ENCODE peak calls at places on chromosomes 6 and 20, in six cellular contexts. Y is K562, M is GM12878, X is HepG2, H is HCT116, K is H1. J is an unnamed sample.

GRCh38 chr6:170089937-170090335 is 200.9 kb downstream of the DLL1 start:
- DNase-seq in K (no peak), Y (no peak), H (no peak), M (no peak), X (no peak), J (no peak)

GRCh38 chr6:5761370-5761769 is 245.4 kb downstream of the NRN1 start:
- DNase-seq in K (no peak), X (no peak), Y (no peak), H (no peak), M (no peak), J (no peak)

GRCh38 chr6:4085329-4085695 is 6.4 kb upstream of the FAM217A start:
- DNase-seq in X (no peak), K (no peak), Y (no peak), H (no peak), M (no peak), J (no peak)

GRCh38 chr20:24914388-24915241 is 34.5 kb upstream of the CST7 start:
- DNase-seq in X (no peak), M (no peak), K (peak; percentile 29), H (no peak), Y (no peak), J (no peak)

GRCh38 chr6:138101946-138102731 is 5.1 kb downstream of the PERP start:
- DNase-seq in M (no peak), H (no peak), Y (no peak), K (no peak), X (no peak), J (no peak)

GRCh38 chr20:48623176-48623905 is 204.5 kb downstream of the PREX1 start:
- DNase-seq in H (no peak), K (no peak), M (no peak), Y (no peak), X (no peak), J (no peak)

GRCh38 chr20:19993937-19994667 is 23.1 kb upstream of the NAA20 start:
- DNase-seq in M (no peak), X (no peak), Y (no peak), K (no peak), H (peak; percentile 40), J (no peak)

GRCh38 chr6:15327271-15327670 is 81.4 kb downstream of the JARID2 start:
- DNase-seq in Y (peak; percentile 78), M (no peak), K (peak; percentile 43), H (peak; percentile 10), X (no peak), J (no peak)

GRCh38 chr6:152595507-152595906 is 41.7 kb downstream of the SYNE1 start:
- DNase-seq in K (no peak), H (no peak), X (peak; percentile 16), M (no peak), Y (no peak), J (no peak)

GRCh38 chr6:38695227-38695900 is 7.6 kb downstream of the GLO1 start:
- DNase-seq in K (no peak), H (no peak), Y (no peak), M (no peak), X (no peak), J (no peak)

GRCh38 chr6:169500688-169501087 is 201.1 kb downstream of the WDR27 start:
- DNase-seq in M (no peak), X (no peak), K (no peak), H (no peak), Y (no peak), J (no peak)

GRCh38 chr6:90471297-90471696 is 115.6 kb downstream of the MAP3K7 start:
- DNase-seq in M (no peak), Y (no peak), X (no peak), H (no peak), K (no peak), J (no peak)

GRCh38 chr6:32668226-32668747 is 1.8 kb upstream of the HLA-DQB1 start:
- DNase-seq in H (peak; percentile 41), X (peak; percentile 31), Y (no peak), K (no peak), M (peak; percentile 95), J (no peak)

GRCh38 chr6:32840604-32841246 is 2.2 kb upstream of the TAP2 start:
- DNase-seq in X (no peak), M (no peak), H (no peak), Y (no peak), K (no peak), J (no peak)

GRCh38 chr6:135633573-135633972 is 136.0 kb upstream of the AHI1 start:
- DNase-seq in M (no peak), K (no peak), X (no peak), H (no peak), Y (no peak), J (no peak)

GRCh38 chr6:112956696-112957525 is 609.8 kb downstream of the RFPL4B start:
- DNase-seq in H (no peak), M (no peak), Y (peak; percentile 90), K (no peak), X (no peak), J (no peak)

GRCh38 chr6:33590531-33591198 is 10.6 kb upstream of the BAK1 start:
- DNase-seq in H (no peak), X (peak; percentile 80), M (no peak), Y (peak; percentile 49), K (peak; percentile 62), J (no peak)

GRCh38 chr6:6243846-6244245 is 76.6 kb downstream of the F13A1 start:
- DNase-seq in Y (no peak), X (peak; percentile 7), H (no peak), K (no peak), M (no peak), J (no peak)

GRCh38 chr20:36317675-36318074 is 11.5 kb downstream of the DLGAP4 start:
- DNase-seq in M (no peak), H (no peak), X (no peak), K (no peak), Y (no peak), J (no peak)

GRCh38 chr20:8527998-8528397 is 395.9 kb downstream of the PLCB1 start:
- DNase-seq in M (peak; percentile 38), X (no peak), Y (no peak), H (no peak), K (no peak), J (no peak)

GRCh38 chr6:133768656-133769295 is 120.1 kb upstream of the TCF21 start:
- DNase-seq in X (no peak), K (no peak), M (no peak), Y (peak; percentile 32), H (no peak), J (no peak)

GRCh38 chr6:125812394-125813231 is 21.9 kb downstream of the NCOA7 start:
- DNase-seq in K (no peak), Y (peak; percentile 82), X (no peak), H (no peak), M (no peak), J (no peak)

GRCh38 chr6:42137192-42137753 is 5.1 kb downstream of the C6orf132 start:
- DNase-seq in H (no peak), Y (no peak), X (peak; percentile 92), M (no peak), K (peak; percentile 65), J (no peak)

GRCh38 chr6:157091243-157091642 is 232.1 kb downstream of the TMEM242 start:
- DNase-seq in X (no peak), Y (no peak), M (no peak), K (no peak), H (no peak), J (no peak)
- TF ChIP-seq ZNF274 in X (no peak), Y (no peak), M (no peak), K (no peak), H (no peak), J (no peak)

GRCh38 chr6:128039542-128039941 is 138.7 kb upstream of the THEMIS start:
- DNase-seq in K (no peak), X (no peak), Y (no peak), H (no peak), M (no peak), J (no peak)

GRCh38 chr6:128032047-128032446 is 131.2 kb upstream of the THEMIS start:
- DNase-seq in Y (no peak), H (no peak), X (no peak), K (no peak), M (no peak), J (no peak)

DNA sequence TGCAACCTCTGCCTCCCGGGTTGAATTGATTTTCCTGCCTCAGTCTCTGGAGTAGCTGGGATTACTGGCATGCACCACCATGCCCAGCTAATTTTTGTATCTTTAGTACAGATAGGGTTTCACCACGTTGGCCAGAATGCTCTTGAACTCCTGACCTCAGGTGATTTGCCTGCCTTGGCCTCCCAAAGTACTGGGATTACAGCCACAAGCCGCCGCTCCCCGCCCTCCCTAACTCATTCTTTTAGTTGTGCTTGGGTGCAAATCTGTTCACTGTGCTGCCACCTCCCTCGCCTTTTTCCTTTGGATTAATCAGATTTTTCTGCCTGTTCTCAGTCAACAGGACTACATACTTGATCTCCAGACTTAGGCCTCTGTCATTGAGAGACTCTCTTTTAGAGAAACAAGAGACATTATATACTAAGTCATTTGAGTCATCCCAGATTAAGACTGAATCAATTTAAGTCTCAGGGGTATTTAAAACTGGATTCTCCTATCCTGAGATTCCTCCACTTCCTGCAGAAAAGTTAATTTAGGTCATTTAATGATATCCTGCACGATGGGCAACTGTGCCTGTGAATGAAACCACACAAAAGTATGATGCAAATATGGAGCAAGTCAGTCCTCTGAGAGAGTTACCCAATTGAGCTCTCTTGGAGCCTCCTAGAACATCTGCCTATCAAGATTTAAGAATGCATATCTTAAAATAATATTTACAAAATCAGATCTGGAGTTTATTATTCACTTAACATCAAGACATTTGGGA is 136.1 kb upstream of the THEMIS start:
- DNase-seq in K (no peak), X (no peak), M (no peak), Y (no peak), H (no peak), J (no peak)
- TF ChIP-seq ZNF274 in K (no peak), X (no peak), M (no peak), Y (no peak), H (no peak), J (no peak)

GRCh38 chr6:73722318-73723060 is 26.5 kb downstream of the CD109 start:
- DNase-seq in H (no peak), K (no peak), Y (no peak), M (peak; percentile 46), X (no peak), J (no peak)
- TF ChIP-seq ZNF274 in H (no peak), K (no peak), Y (no peak), M (no peak), X (no peak), J (no peak)

GRCh38 chr20:10075606-10076005 is 40.8 kb downstream of the ANKEF1 start:
- DNase-seq in Y (no peak), H (no peak), X (no peak), K (no peak), M (no peak), J (no peak)

GRCh38 chr20:10076126-10077080 is 41.6 kb downstream of the ANKEF1 start:
- DNase-seq in H (no peak), Y (no peak), K (no peak), M (no peak), X (no peak), J (no peak)

GRCh38 chr20:10077886-10078285 is 43.1 kb downstream of the ANKEF1 start:
- DNase-seq in M (no peak), Y (no peak), H (no peak), K (no peak), X (no peak), J (no peak)

GRCh38 chr20:10077081-10077471 is 42.3 kb downstream of the ANKEF1 start:
- DNase-seq in X (no peak), H (no peak), K (peak; percentile 87), M (no peak), Y (peak; percentile 7), J (no peak)

DNA sequence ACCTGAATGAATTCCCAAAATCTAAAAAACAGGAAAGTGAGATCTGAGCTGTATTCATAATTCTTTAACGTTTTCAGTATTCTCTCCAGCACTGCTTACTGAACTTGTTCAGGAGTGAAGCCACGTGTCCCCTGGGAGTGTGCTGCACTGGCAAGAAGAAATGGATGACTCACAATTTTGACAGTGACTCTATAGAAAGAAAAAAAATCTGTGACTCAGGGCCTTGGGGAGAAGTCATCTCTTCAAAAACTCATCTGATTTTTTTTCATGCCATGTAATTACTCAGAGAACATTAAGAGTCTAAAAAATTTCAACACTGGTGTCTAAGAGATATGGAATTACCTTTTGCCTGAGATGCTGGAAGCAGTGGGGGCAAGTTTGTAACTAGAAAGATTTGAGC is 39.7 kb downstream of the ANKEF1 start:
- DNase-seq in K (no peak), M (no peak), Y (peak; percentile 7), X (peak; percentile 38), H (peak; percentile 29), J (no peak)
- TF ChIP-seq ZNF274 in K (no peak), M (no peak), Y (no peak), X (no peak), H (no peak), J (no peak)